ENCODE peak calls at places on chromosome 3, in eight cellular contexts. A is activated CD8-positive, alpha-beta memory T cell treated with anti-CD3 and anti-CD28 coated beads, Interleukin-2, amount 50 U/mL, for 4 hours; H is choroid plexus epithelial cell; Z is Calu3; X is Ammon's horn; P is bronchial epithelial cell; T is dermis microvascular lymphatic vessel endothelial cell; Q is activated naive CD8-positive, alpha-beta T cell treated with anti-CD3 and anti-CD28 coated beads for 36 hours. V is an unnamed sample.
A peak's percentile ranks its signal among the peaks of the same experiment; 100 is the strongest.

GRCh38 chr3:65479118-65479517 is 559.6 kb downstream of the MAGI1 start:
- DNase-seq in Q (no peak), T (no peak), Z (no peak), A (no peak), X (no peak), P (no peak), H (no peak), V (peak; percentile 51)

GRCh38 chr3:56547486-56547885 is 9.5 kb upstream of the CCDC66 start:
- DNase-seq in T (no peak), H (peak; percentile 35), Z (no peak), Q (no peak), A (no peak), P (peak; percentile 10), X (peak; percentile 34), V (no peak)

GRCh38 chr3:45110185-45110833 is 35.9 kb downstream of the CDCP1 start:
- DNase-seq in Q (no peak), A (no peak), Z (no peak), X (peak; percentile 34), T (no peak), H (no peak), P (no peak), V (peak; percentile 8)

GRCh38 chr3:143187132-143187531 is 67.6 kb downstream of the CHST2 start:
- DNase-seq in P (no peak), H (no peak), T (no peak), Q (no peak), X (no peak), Z (no peak), A (no peak), V (no peak)

GRCh38 chr3:98596902-98597500 is 3.6 kb upstream of the CPOX start:
- DNase-seq in P (peak; percentile 49), T (peak; percentile 36), H (peak; percentile 62), X (no peak), Q (no peak), A (no peak), Z (peak; percentile 32), V (no peak)

GRCh38 chr3:21835266-21835665 is 84.3 kb upstream of the ZNF385D start:
- DNase-seq in T (no peak), Q (no peak), X (no peak), P (peak; percentile 18), Z (no peak), A (no peak), H (peak; percentile 54), V (no peak)

GRCh38 chr3:16060945-16061344 is 113.5 kb upstream of the GALNT15 start:
- DNase-seq in H (peak; percentile 97), T (peak; percentile 71), Q (no peak), Z (no peak), X (no peak), A (no peak), P (peak; percentile 37), V (peak; percentile 58)

GRCh38 chr3:132722165-132723023 is at the start of gene NPHP3:
- DNase-seq in Q (peak; percentile 87), P (peak; percentile 81), H (peak; percentile 99), A (peak; percentile 97), Z (peak; percentile 99), T (peak; percentile 98), X (peak; percentile 99), V (peak; percentile 99)

GRCh38 chr3:184531580-184532290 is 29.9 kb upstream of the EPHB3 start:
- DNase-seq in P (no peak), Q (no peak), T (peak; percentile 76), H (no peak), X (no peak), A (no peak), Z (no peak), V (no peak)

GRCh38 chr3:40109641-40110490 is 199.6 kb upstream of the EIF1B start:
- DNase-seq in A (no peak), T (peak; percentile 47), Z (no peak), Q (no peak), H (no peak), P (no peak), X (no peak), V (no peak)

GRCh38 chr3:18442743-18443669 is 17.9 kb upstream of the SATB1 start:
- DNase-seq in P (no peak), A (peak; percentile 23), Z (no peak), Q (no peak), H (no peak), X (no peak), T (no peak), V (no peak)

GRCh38 chr3:85691196-85691595 is 732.4 kb downstream of the CADM2 start:
- DNase-seq in Q (no peak), P (peak; percentile 21), Z (no peak), X (no peak), A (no peak), H (peak; percentile 6), T (no peak), V (no peak)

GRCh38 chr3:13325892-13326443 is 94.2 kb downstream of the NUP210 start:
- DNase-seq in A (no peak), T (no peak), Q (no peak), X (no peak), H (no peak), Z (no peak), P (no peak), V (no peak)

GRCh38 chr3:169945313-169945712 is 21.3 kb upstream of the SEC62 start:
- DNase-seq in Q (peak; percentile 55), H (peak; percentile 24), A (no peak), X (peak; percentile 18), Z (no peak), P (no peak), T (peak; percentile 35), V (no peak)

GRCh38 chr3:166223120-166223519 is 385.9 kb upstream of the BCHE start:
- DNase-seq in P (no peak), T (no peak), X (no peak), Q (no peak), Z (no peak), A (no peak), H (no peak), V (no peak)

GRCh38 chr3:141379250-141379872 is 11.1 kb downstream of the ZBTB38 start:
- DNase-seq in X (no peak), Q (no peak), T (no peak), P (no peak), Z (no peak), H (no peak), A (peak; percentile 19), V (no peak)

GRCh38 chr3:110966966-110967663 is 104.5 kb upstream of the NECTIN3 start:
- DNase-seq in Z (no peak), A (no peak), Q (no peak), X (no peak), T (no peak), H (no peak), P (no peak), V (no peak)

GRCh38 chr3:186772886-186773417 is 10.4 kb upstream of the EIF4A2 start:
- DNase-seq in Q (peak; percentile 83), T (peak; percentile 54), A (peak; percentile 67), P (no peak), H (no peak), Z (no peak), X (peak; percentile 79), V (peak; percentile 64)

GRCh38 chr3:152942366-152942765 is 107.4 kb downstream of the P2RY1 start:
- DNase-seq in A (no peak), T (no peak), X (no peak), P (peak; percentile 89), H (no peak), Q (no peak), Z (no peak), V (no peak)

GRCh38 chr3:46505953-46506352 is 8.2 kb downstream of the RTP3 start:
- DNase-seq in A (no peak), Z (no peak), P (no peak), X (no peak), H (no peak), T (no peak), Q (no peak), V (no peak)

GRCh38 chr3:156702367-156702766 is 28.0 kb downstream of the TIPARP start:
- DNase-seq in X (no peak), A (no peak), H (no peak), P (no peak), T (no peak), Q (no peak), Z (no peak), V (no peak)

GRCh38 chr3:122003112-122003511 is 18.9 kb downstream of the ILDR1 start:
- DNase-seq in T (no peak), Z (no peak), H (peak; percentile 12), A (no peak), Q (no peak), X (no peak), P (no peak), V (no peak)

GRCh38 chr3:115401891-115402501 is 221.3 kb upstream of the GAP43 start:
- DNase-seq in H (peak; percentile 70), P (peak; percentile 3), Q (no peak), Z (no peak), A (no peak), X (no peak), T (peak; percentile 35), V (no peak)

GRCh38 chr3:170714151-170714550 is 128.3 kb upstream of the SLC7A14 start:
- DNase-seq in A (no peak), H (peak; percentile 78), X (no peak), P (peak; percentile 68), Z (no peak), T (no peak), Q (no peak), V (no peak)